ENCODE peak calls at places on chromosomes 13 and 19, in four cellular contexts. F is HepG2, Z is K562, D is GM12878. P is an unnamed sample.

GRCh38 chr13:60242231-60242630 is 78.5 kb upstream of the DIAPH3 start:
- DNase-seq in F (no peak), D (no peak), Z (no peak), P (no peak)

GRCh38 chr13:76331948-76332712 is 554.1 kb downstream of the KCTD12 start:
- DNase-seq in D (no peak), Z (no peak), F (no peak), P (no peak)

GRCh38 chr19:6677924-6678689 is 8.1 kb upstream of the TNFSF14 start:
- DNase-seq in Z (peak), F (no peak), D (no peak), P (peak)

GRCh38 chr13:51803018-51803417 is 945 bp downstream of the DHRS12 start:
- DNase-seq in Z (no peak), D (no peak), F (no peak), P (no peak)

GRCh38 chr13:41544824-41545707 is 87.7 kb downstream of the RGCC start:
- DNase-seq in Z (no peak), F (no peak), D (no peak), P (no peak)

GRCh38 chr13:83274679-83275078 is 607.6 kb downstream of the SLITRK1 start:
- DNase-seq in F (no peak), D (no peak), Z (no peak), P (no peak)

GRCh38 chr13:44449999-44450821 is 76.6 kb downstream of the SERP2 start:
- DNase-seq in Z (no peak), F (peak), D (no peak), P (no peak)

GRCh38 chr13:25345555-25345954 is 26.2 kb upstream of the ATP8A2 start:
- DNase-seq in F (no peak), Z (no peak), D (no peak), P (no peak)

GRCh38 chr13:34026308-34026707 is 208.4 kb downstream of the RFC3 start:
- DNase-seq in F (no peak), Z (no peak), D (no peak), P (no peak)

GRCh38 chr13:34416833-34417425 is 525.1 kb upstream of the NBEA start:
- DNase-seq in D (no peak), F (no peak), Z (no peak), P (no peak)

GRCh38 chr19:31378404-31378803 is 29.2 kb upstream of the TSHZ3 start:
- DNase-seq in D (no peak), Z (peak), F (peak), P (no peak)

GRCh38 chr13:114088863-114089262 is 43.6 kb downstream of the RASA3 start:
- DNase-seq in F (no peak), Z (no peak), D (no peak), P (peak)

GRCh38 chr19:20969898-20970297 is 46.8 kb downstream of the ZNF85 start:
- DNase-seq in Z (no peak), F (no peak), D (no peak), P (no peak)

GRCh38 chr19:40366697-40367561 is 18.4 kb downstream of the PLD3 start:
- DNase-seq in Z (peak), D (no peak), F (no peak), P (peak)

DNA sequence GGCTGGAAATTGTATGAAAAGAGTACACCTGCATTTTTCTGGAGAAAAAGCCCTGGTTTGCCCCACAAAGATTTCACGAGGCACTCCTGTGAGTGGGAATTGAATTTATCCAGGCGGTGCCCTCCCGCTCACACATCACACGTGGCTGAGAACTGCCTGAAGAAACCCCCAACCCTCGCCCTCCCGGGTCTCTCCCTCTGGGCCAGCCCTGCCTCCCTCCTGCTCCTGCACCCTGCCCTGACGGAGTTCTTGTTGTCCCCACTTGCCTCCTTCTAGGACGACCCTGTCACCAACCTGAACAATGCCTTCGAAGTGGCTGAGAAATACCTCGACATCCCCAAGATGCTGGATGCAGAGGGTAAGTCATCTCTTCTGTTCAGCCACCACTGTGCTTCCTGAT is 35.2 kb downstream of the CAPN12 start:
- DNase-seq in D (no peak), F (no peak), Z (no peak), P (no peak)
- TF ChIP-seq ETV6 in D (no peak), F (no peak), Z (no peak), P (no peak)

GRCh38 chr13:112648101-112648500 is 41.7 kb upstream of the ATP11A start:
- DNase-seq in F (no peak), D (no peak), Z (no peak), P (no peak)
- TF ChIP-seq ETV6 in F (no peak), D (no peak), Z (no peak), P (no peak)

GRCh38 chr19:47700934-47701716 is 12.1 kb upstream of the EHD2 start:
- DNase-seq in D (no peak), Z (no peak), F (no peak), P (no peak)

GRCh38 chr19:47697863-47698609 is 15.2 kb upstream of the EHD2 start:
- DNase-seq in D (peak), F (peak), Z (peak), P (peak)

GRCh38 chr19:47698631-47699359 is 14.4 kb upstream of the EHD2 start:
- DNase-seq in D (no peak), F (no peak), Z (no peak), P (no peak)

GRCh38 chr19:47701717-47702552 is 11.3 kb upstream of the EHD2 start:
- DNase-seq in F (no peak), Z (no peak), D (no peak), P (no peak)

GRCh38 chr19:47699360-47699917 is 13.8 kb upstream of the EHD2 start:
- DNase-seq in F (peak), D (no peak), Z (peak), P (peak)
- TF ChIP-seq ETV6 in F (no peak), D (no peak), Z (no peak), P (no peak)

GRCh38 chr19:55671054-55671378 is 4.0 kb upstream of the EPN1 start:
- DNase-seq in F (no peak), D (no peak), Z (no peak), P (no peak)

GRCh38 chr19:55668603-55669348 is 6.2 kb upstream of the EPN1 start:
- DNase-seq in D (no peak), Z (no peak), F (no peak), P (no peak)

GRCh38 chr19:55669418-55670279 is 5.4 kb upstream of the EPN1 start:
- DNase-seq in Z (no peak), F (no peak), D (no peak), P (no peak)

GRCh38 chr19:55672418-55672817 is 2.6 kb upstream of the EPN1 start:
- DNase-seq in Z (peak), F (no peak), D (no peak), P (no peak)

DNA sequence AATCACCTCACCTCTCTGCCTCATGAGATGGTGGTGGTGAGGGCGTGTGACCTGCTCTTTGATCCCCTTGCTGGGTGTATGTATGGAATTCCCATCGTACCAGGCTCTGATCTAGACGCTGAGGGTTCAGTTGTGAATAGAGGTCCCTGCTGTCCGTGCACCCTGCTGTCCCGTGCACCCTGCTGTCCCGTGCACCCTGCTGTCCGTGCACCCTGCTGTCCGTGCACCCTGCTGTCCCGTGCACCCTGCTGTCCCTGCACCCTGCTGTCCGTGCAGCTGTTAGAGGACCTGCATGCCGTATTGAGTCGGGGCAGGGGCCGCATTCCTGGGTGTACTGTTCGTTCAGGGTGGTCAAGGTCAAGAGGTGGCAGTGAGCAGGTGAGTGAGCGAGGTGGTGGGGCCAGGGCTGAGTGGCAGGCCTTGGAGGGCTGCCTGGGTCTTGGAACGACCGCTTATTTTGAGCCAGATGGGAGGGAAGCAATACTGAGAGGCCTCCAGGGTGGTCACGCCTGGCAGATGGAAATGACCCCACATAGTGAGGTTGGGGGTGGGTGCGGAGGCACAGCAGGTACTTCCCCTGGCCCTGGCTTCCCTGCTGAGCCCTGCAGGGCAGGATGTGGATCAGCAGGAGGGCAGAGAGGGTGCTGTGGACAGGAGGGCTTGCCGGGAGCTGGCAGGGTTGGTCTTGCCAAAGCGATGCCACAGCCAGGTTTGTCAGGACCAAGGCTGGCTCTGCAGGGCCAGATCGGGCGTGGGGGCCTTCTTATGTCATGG is 4.6 kb upstream of the EPN1 start:
- DNase-seq in F (no peak), D (no peak), Z (no peak), P (peak)
- TF ChIP-seq ETV6 in F (no peak), D (no peak), Z (no peak), P (no peak)

GRCh38 chr19:35041548-35042055 is at the start of gene HPN:
- DNase-seq in F (peak), Z (no peak), D (no peak), P (peak)
- TF ChIP-seq ETV6 in F (no peak), Z (no peak), D (no peak), P (no peak)

DNA sequence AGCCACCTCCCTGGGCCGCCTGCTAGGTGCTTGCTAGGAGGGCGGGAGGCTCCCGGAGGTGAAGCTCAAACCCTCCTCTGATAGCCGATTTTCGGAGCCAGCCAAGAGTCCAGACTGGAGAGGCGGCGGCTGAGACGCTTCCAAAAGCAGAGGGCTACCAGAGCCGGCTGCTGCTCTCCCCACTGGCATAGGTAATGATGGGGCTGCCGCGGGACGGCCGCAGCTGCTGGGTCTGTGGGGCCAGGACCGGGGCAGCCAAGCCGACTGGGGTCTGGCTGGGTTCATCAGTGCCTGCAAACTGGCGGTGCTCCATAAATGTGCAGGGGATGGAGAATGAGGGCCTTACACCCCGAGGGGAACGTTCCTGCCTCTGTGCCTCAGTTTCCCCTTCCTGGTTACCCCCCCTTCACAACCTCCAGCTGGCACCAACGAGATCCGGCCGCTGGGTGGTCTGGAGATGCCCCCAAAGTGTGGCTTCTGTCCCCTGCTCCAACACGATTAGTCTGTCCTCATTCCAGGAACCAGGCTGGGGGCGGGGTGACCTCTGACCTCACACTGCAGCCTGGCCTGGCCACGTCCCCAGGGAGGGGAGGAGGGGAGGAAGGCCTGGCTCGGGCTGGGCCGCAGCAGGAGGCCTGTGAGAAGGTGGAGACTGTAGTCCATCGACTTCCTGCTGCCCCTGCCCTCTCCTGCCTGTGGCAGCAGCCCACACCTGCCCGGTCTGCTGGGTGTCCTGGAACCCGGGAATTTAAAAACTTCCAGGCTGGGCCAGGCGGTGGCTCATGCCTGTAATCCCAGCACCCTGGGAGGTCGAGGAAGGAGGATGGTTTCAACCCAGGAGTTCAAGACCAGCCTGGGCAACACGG is 3.8 kb upstream of the WDR18 start:
- DNase-seq in F (peak), D (no peak), Z (peak), P (peak)
- TF ChIP-seq ETV6 in F (no peak), D (no peak), Z (no peak), P (no peak)

GRCh38 chr19:8426283-8426682 is 13.2 kb downstream of the MARCHF2 start:
- DNase-seq in Z (no peak), D (no peak), F (no peak), P (no peak)

GRCh38 chr19:8429044-8429443 is 15.7 kb upstream of the HNRNPM start:
- DNase-seq in D (no peak), F (no peak), Z (no peak), P (no peak)

GRCh38 chr19:8421484-8422461 is 8.7 kb downstream of the MARCHF2 start:
- DNase-seq in Z (no peak), D (no peak), F (peak), P (no peak)

DNA sequence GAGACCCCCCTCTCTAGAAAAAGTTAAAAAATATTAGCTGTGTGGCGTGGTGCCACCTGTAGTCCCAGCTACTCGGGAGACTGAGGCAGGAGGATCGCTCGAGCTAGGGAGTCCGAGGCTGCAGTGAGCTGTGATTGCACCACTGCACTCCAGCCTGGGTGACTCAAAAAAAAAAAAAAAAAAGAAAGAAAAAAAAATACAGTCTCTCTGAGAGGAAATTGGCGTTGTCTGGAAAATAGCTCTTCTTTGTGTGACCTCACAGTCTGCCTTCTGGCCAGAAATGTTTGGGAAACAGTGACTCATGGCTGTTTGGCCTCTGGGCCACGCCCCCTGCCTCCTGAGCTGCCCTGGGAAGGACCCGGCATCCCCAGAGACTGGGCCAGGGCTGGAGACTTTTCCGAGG is 10.7 kb downstream of the MARCHF2 start:
- DNase-seq in D (no peak), F (peak), Z (peak), P (no peak)
- TF ChIP-seq ETV6 in D (no peak), F (no peak), Z (no peak), P (no peak)